ENCODE peak calls at places on chromosomes 16 and 17, in four cellular contexts. K is psoas muscle, C is H1, F is tibial nerve. U is an unnamed sample.
A peak's percentile ranks its signal among the peaks of the same experiment; 100 is the strongest.

GRCh38 chr16:59067207-59067606 is 333.1 kb upstream of the GOT2 start:
- DNase-seq in K (no peak), F (peak; percentile 14), C (no peak), U (no peak)

GRCh38 chr16:88473666-88474534 is 20.8 kb downstream of the ZFPM1 start:
- DNase-seq in K (peak; percentile 64), F (no peak), C (no peak), U (peak; percentile 70)

GRCh38 chr16:88703486-88704309 is 2.5 kb downstream of the RNF166 start:
- DNase-seq in C (no peak), F (no peak), K (no peak), U (peak; percentile 55)

GRCh38 chr17:6523330-6523729 is 33.0 kb downstream of the PITPNM3 start:
- DNase-seq in F (no peak), K (no peak), C (no peak), U (no peak)

GRCh38 chr17:82496529-82497434 is 22.8 kb upstream of the FOXK2 start:
- DNase-seq in F (peak; percentile 95), K (peak; percentile 98), C (peak; percentile 92), U (peak; percentile 98)

GRCh38 chr17:48830840-48831548 is at the start of gene CALCOCO2:
- DNase-seq in F (peak; percentile 94), K (peak; percentile 95), C (peak; percentile 87), U (peak; percentile 95)

GRCh38 chr16:51651061-51651466 is 500.0 kb upstream of the SALL1 start:
- DNase-seq in K (no peak), C (no peak), F (no peak), U (no peak)

GRCh38 chr16:48542020-48542473 is 67.9 kb downstream of the N4BP1 start:
- DNase-seq in C (no peak), K (peak; percentile 46), F (peak; percentile 61), U (peak; percentile 55)

GRCh38 chr17:76382803-76383644 is 1.4 kb upstream of the SPHK1 start:
- DNase-seq in F (no peak), K (peak; percentile 58), C (peak; percentile 83), U (peak; percentile 58)

GRCh38 chr17:55644346-55644745 is 78.3 kb downstream of the TMEM100 start:
- DNase-seq in C (no peak), F (no peak), K (no peak), U (no peak)

GRCh38 chr17:80619535-80620235 is 75.0 kb downstream of the RPTOR start:
- DNase-seq in F (no peak), K (no peak), C (no peak), U (no peak)

GRCh38 chr17:81245024-81245664 is 6.0 kb downstream of the NDUFAF8 start:
- DNase-seq in C (no peak), F (no peak), K (peak; percentile 10), U (no peak)

GRCh38 chr17:71335212-71335611 is 785.6 kb upstream of the SOX9 start:
- DNase-seq in K (no peak), C (no peak), F (no peak), U (no peak)

GRCh38 chr17:71338396-71338795 is 782.4 kb upstream of the SOX9 start:
- DNase-seq in K (no peak), F (no peak), C (no peak), U (no peak)

GRCh38 chr17:71339219-71339618 is 781.6 kb upstream of the SOX9 start:
- DNase-seq in F (no peak), K (no peak), C (no peak), U (no peak)

GRCh38 chr17:71334041-71334781 is 786.6 kb upstream of the SOX9 start:
- DNase-seq in F (no peak), C (no peak), K (no peak), U (no peak)

GRCh38 chr17:71337903-71338302 is 782.9 kb upstream of the SOX9 start:
- DNase-seq in C (no peak), F (no peak), K (no peak), U (no peak)
- H3K4me3 ChIP-seq in C (no peak overlapping the region), F (no peak overlapping the region), K (no peak overlapping the region), U (no peak overlapping the region)

DNA sequence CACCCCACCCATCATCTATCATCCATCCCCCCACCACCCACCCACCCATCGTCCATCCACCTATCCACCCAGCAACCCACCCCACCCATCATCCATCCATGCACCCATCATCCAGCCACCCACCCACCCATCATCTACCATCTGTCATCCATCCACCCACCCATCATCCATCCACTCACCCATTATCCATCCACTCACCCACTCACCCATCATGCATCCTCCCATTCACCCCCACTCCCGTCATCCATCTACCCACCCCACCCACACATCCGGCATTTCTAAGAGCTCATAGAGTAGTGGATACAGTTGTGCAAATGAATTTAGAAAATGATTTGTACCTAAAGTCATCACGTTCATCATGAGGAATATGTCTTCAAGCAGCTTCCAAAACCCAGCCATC is 405.1 kb downstream of the SNX29 start:
- DNase-seq in F (no peak), K (no peak), C (no peak), U (no peak)
- H3K4me1 ChIP-seq in F (peaks cover 30% of the 10 kb centered on the region), K (peaks cover 2% of the 10 kb centered on the region), C (peaks cover 8% of the 10 kb centered on the region), U (no peaks in the 10 kb centered on the region)

DNA sequence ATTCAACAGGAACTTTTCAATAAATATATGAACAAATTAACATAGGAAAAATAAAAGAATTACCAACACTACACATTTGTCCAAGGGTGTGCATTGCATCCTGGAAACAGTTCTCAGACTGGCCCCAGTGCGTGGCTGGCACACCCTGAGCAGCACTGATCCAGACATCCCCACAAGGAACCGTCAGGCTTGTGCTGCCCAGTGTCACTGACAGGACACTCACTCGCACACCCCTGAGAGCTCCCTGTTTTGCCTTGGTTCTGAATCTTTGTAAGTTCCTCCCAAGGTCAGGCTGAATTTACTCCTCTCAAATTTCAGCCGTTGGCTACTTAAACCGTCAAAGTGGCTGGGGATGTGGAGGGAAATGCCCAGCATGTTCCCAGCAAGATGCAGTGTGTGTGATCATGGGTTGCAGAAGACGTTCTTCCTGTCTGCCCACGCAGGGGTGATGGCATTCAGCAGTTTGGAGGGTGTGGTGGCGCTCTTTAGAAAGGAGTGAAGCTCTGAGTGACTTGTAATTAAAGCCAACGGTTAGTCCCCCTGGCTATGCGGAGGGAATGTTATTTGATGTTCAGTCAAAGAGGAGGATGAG is 1.7 kb downstream of the MT2A start:
- DNase-seq in C (no peak), K (peak; percentile 74), F (peak; percentile 48), U (no peak)
- TF ChIP-seq CTCF in C (no peak), K (no peak), F (no peak), U (no peak)

GRCh38 chr17:44759096-44759915 is 518 bp downstream of the ADAM11 start:
- DNase-seq in K (no peak), F (no peak), C (no peak), U (no peak)
- H3K4me3 ChIP-seq in K (peak overlapping the region; percentile 58), F (peak overlapping the region; percentile 41), C (peak overlapping the region; percentile 42), U (peak overlapping the region; percentile 74)

GRCh38 chr17:42518755-42519545 is 17.1 kb upstream of the NAGLU start:
- DNase-seq in C (no peak), F (peak; percentile 58), K (no peak), U (peak; percentile 63)

GRCh38 chr17:42519546-42520444 is 16.2 kb upstream of the NAGLU start:
- DNase-seq in K (peak; percentile 93), C (peak; percentile 59), F (peak; percentile 98), U (peak; percentile 90)

GRCh38 chr17:42521036-42521435 is 15.0 kb upstream of the NAGLU start:
- DNase-seq in K (no peak), F (no peak), C (no peak), U (no peak)

GRCh38 chr17:42521666-42522262 is 14.3 kb upstream of the NAGLU start:
- DNase-seq in F (no peak), C (no peak), K (no peak), U (peak; percentile 34)

GRCh38 chr17:42520540-42520951 is 15.5 kb upstream of the NAGLU start:
- DNase-seq in K (no peak), C (peak; percentile 55), F (no peak), U (no peak)
- H3K4me1 ChIP-seq in K (peaks cover 68% of the 10 kb centered on the region), C (peaks cover 16% of the 10 kb centered on the region), F (peaks cover 89% of the 10 kb centered on the region), U (peaks cover 89% of the 10 kb centered on the region)

DNA sequence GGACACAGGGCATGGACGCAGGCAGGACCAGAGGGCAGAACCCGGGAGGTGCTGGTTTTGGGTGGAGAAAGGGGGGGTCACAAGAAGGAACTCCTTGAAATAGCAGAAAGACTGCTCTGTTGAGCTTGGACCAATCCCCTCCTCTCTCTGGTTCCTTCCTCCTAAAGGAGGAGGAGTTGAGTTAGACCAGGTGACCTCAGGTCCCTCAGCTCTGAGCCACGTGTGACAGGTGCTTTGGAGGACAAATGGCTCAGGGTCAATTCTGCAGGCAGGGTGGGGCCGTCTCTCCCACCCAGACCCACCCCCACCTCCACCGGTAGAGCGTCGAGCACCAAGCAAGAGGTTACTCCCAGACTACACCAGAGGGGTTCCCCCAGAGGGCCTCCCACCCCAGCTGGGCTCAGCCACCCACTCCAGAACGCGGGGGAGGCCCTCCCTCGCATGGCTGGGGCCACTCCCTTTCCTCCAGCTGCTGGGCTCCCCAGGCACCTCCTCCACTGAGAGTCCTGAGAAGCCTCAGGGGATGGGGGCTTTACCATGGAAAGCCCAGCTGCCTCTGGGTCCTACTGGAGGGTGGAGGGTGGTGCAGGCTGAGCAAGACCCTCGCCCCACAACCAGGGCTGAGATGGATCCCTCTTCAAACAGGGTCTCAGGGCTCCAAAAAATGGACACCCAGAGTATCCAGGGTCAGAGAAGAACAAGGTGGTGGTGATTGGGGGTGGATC is 7.7 kb downstream of the MYO1C start:
- DNase-seq in C (peak; percentile 85), F (no peak), K (no peak), U (peak; percentile 61)
- TF ChIP-seq CTCF in C (peak; percentile 4), F (peak; percentile 16), K (no peak), U (no peak)

GRCh38 chr17:63151981-63152523 is 186.0 kb downstream of the TANC2 start:
- DNase-seq in K (no peak), F (no peak), C (no peak), U (no peak)

GRCh38 chr17:63150466-63150865 is 184.4 kb downstream of the TANC2 start:
- DNase-seq in C (no peak), F (no peak), K (no peak), U (no peak)

GRCh38 chr17:63154586-63155244 is 188.7 kb downstream of the TANC2 start:
- DNase-seq in K (no peak), C (no peak), F (no peak), U (no peak)

GRCh38 chr17:63153488-63153887 is 187.5 kb downstream of the TANC2 start:
- DNase-seq in F (no peak), C (no peak), K (no peak), U (no peak)

GRCh38 chr17:63150994-63151464 is 185.0 kb downstream of the TANC2 start:
- DNase-seq in C (no peak), F (no peak), K (no peak), U (no peak)
- H3K4me3 ChIP-seq in C (no peak overlapping the region), F (no peak overlapping the region), K (no peak overlapping the region), U (no peak overlapping the region)

GRCh38 chr17:16974569-16975265 is 2.8 kb upstream of the TNFRSF13B start:
- DNase-seq in C (peak; percentile 14), F (no peak), K (no peak), U (no peak)

GRCh38 chr17:16975744-16976625 is 4.1 kb upstream of the TNFRSF13B start:
- DNase-seq in K (no peak), F (no peak), C (peak; percentile 34), U (no peak)

GRCh38 chr17:16976686-16977550 is 5.0 kb upstream of the TNFRSF13B start:
- DNase-seq in C (peak; percentile 35), K (no peak), F (no peak), U (no peak)

GRCh38 chr17:16973760-16974540 is 2.0 kb upstream of the TNFRSF13B start:
- DNase-seq in C (peak; percentile 23), K (no peak), F (no peak), U (no peak)

GRCh38 chr17:16975266-16975651 is 3.3 kb upstream of the TNFRSF13B start:
- DNase-seq in K (no peak), F (no peak), C (peak; percentile 27), U (no peak)
- H3K4me1 ChIP-seq in K (no peaks in the 10 kb centered on the region), F (no peaks in the 10 kb centered on the region), C (no peaks in the 10 kb centered on the region), U (no peaks in the 10 kb centered on the region)

U was measured in left ventricle myocardium inferior.